ENCODE peak calls at places on chromosome 6, in six cellular contexts. One of them, this sample, is unnamed.
A peak's percentile ranks its signal among the peaks of the same experiment; 100 is the strongest.

GRCh38 chr6:114008331-114008730 is 37.4 kb upstream of the HDAC2 start:
- DNase-seq in transverse colon: no peak
- DNase-seq in CD4-positive, alpha-beta T cell: no peak
- DNase-seq in dermis blood vessel endothelial cell: peak; percentile 43
- DNase-seq in cardiac fibroblast: peak; percentile 7
- DNase-seq in nucleus accumbens: no peak
- DNase-seq in this sample: no peak

GRCh38 chr6:31971279-31971992 is 502 bp downstream of the DXO start:
- DNase-seq in transverse colon: no peak
- DNase-seq in CD4-positive, alpha-beta T cell: no peak
- DNase-seq in dermis blood vessel endothelial cell: no peak
- DNase-seq in cardiac fibroblast: no peak
- DNase-seq in nucleus accumbens: no peak
- DNase-seq in this sample: no peak

GRCh38 chr6:170127151-170127550 is 163.7 kb downstream of the DLL1 start:
- DNase-seq in transverse colon: no peak
- DNase-seq in CD4-positive, alpha-beta T cell: no peak
- DNase-seq in dermis blood vessel endothelial cell: no peak
- DNase-seq in cardiac fibroblast: no peak
- DNase-seq in nucleus accumbens: no peak
- DNase-seq in this sample: no peak

GRCh38 chr6:107820571-107821261 is 3.4 kb downstream of the SCML4 start:
- DNase-seq in transverse colon: no peak
- DNase-seq in CD4-positive, alpha-beta T cell: peak; percentile 43
- DNase-seq in dermis blood vessel endothelial cell: peak; percentile 56
- DNase-seq in cardiac fibroblast: no peak
- DNase-seq in nucleus accumbens: no peak
- DNase-seq in this sample: no peak

GRCh38 chr6:135087403-135087802 is 32.8 kb upstream of the HBS1L start:
- DNase-seq in transverse colon: no peak
- DNase-seq in CD4-positive, alpha-beta T cell: no peak
- DNase-seq in dermis blood vessel endothelial cell: peak; percentile 2
- DNase-seq in cardiac fibroblast: no peak
- DNase-seq in nucleus accumbens: no peak
- DNase-seq in this sample: no peak

GRCh38 chr6:108946695-108947094 is 98.5 kb downstream of the ARMC2 start:
- DNase-seq in transverse colon: no peak
- DNase-seq in CD4-positive, alpha-beta T cell: no peak
- DNase-seq in dermis blood vessel endothelial cell: no peak
- DNase-seq in cardiac fibroblast: peak; percentile 57
- DNase-seq in nucleus accumbens: no peak
- DNase-seq in this sample: no peak

GRCh38 chr6:150038202-150038830 is 13.0 kb upstream of the RAET1L start:
- DNase-seq in transverse colon: no peak
- DNase-seq in CD4-positive, alpha-beta T cell: no peak
- DNase-seq in dermis blood vessel endothelial cell: no peak
- DNase-seq in cardiac fibroblast: no peak
- DNase-seq in nucleus accumbens: no peak
- DNase-seq in this sample: no peak

GRCh38 chr6:155498370-155498769 is 42.7 kb upstream of the NOX3 start:
- DNase-seq in transverse colon: no peak
- DNase-seq in CD4-positive, alpha-beta T cell: no peak
- DNase-seq in dermis blood vessel endothelial cell: no peak
- DNase-seq in cardiac fibroblast: peak; percentile 58
- DNase-seq in nucleus accumbens: no peak
- DNase-seq in this sample: no peak

GRCh38 chr6:156279306-156279969 is 497.7 kb upstream of the ARID1B start:
- DNase-seq in transverse colon: peak; percentile 14
- DNase-seq in CD4-positive, alpha-beta T cell: no peak
- DNase-seq in dermis blood vessel endothelial cell: peak; percentile 24
- DNase-seq in cardiac fibroblast: no peak
- DNase-seq in nucleus accumbens: no peak
- DNase-seq in this sample: no peak

GRCh38 chr6:7921582-7922199 is 11.1 kb upstream of the TXNDC5 start:
- DNase-seq in transverse colon: no peak
- DNase-seq in CD4-positive, alpha-beta T cell: no peak
- DNase-seq in dermis blood vessel endothelial cell: no peak
- DNase-seq in cardiac fibroblast: peak; percentile 55
- DNase-seq in nucleus accumbens: no peak
- DNase-seq in this sample: no peak

GRCh38 chr6:112525749-112526148 is 178.6 kb downstream of the RFPL4B start:
- DNase-seq in transverse colon: no peak
- DNase-seq in CD4-positive, alpha-beta T cell: no peak
- DNase-seq in dermis blood vessel endothelial cell: no peak
- DNase-seq in cardiac fibroblast: no peak
- DNase-seq in nucleus accumbens: no peak
- DNase-seq in this sample: no peak

GRCh38 chr6:142960098-142960497 is 15.1 kb upstream of the HIVEP2 start:
- DNase-seq in transverse colon: no peak
- DNase-seq in CD4-positive, alpha-beta T cell: no peak
- DNase-seq in dermis blood vessel endothelial cell: peak; percentile 83
- DNase-seq in cardiac fibroblast: peak; percentile 83
- DNase-seq in nucleus accumbens: no peak
- DNase-seq in this sample: no peak

GRCh38 chr6:125025164-125025854 is 63.1 kb downstream of the RNF217 start:
- DNase-seq in transverse colon: no peak
- DNase-seq in CD4-positive, alpha-beta T cell: no peak
- DNase-seq in dermis blood vessel endothelial cell: no peak
- DNase-seq in cardiac fibroblast: no peak
- DNase-seq in nucleus accumbens: no peak
- DNase-seq in this sample: no peak

This sample was measured in GM12891.